ENCODE peak calls at places on chromosomes 2 and 18, in six cellular contexts. G, T, Q, U, Z and M are unnamed samples.

GRCh38 chr2:104656496-104657310 is 197.2 kb upstream of the POU3F3 start:
- DNase-seq in T (no peak), Q (no peak), G (no peak), U (no peak), Z (no peak), M (no peak)

GRCh38 chr18:50602466-50602865 is 42.6 kb downstream of the MAPK4 start:
- DNase-seq in T (no peak), G (no peak), Z (no peak), Q (no peak), U (no peak), M (no peak)

GRCh38 chr2:25367296-25367695 is 25.6 kb upstream of the DNMT3A start:
- DNase-seq in Z (no peak), U (no peak), G (no peak), T (no peak), Q (no peak), M (no peak)

GRCh38 chr18:8898990-8899389 is 193.6 kb downstream of the MTCL1 start:
- DNase-seq in Q (no peak), U (no peak), Z (no peak), T (no peak), G (no peak), M (no peak)

GRCh38 chr2:24707141-24707540 is 86.0 kb downstream of the PTRHD1 start:
- DNase-seq in G (no peak), U (no peak), T (no peak), Q (no peak), Z (no peak), M (no peak)

GRCh38 chr2:162053808-162054155 is 20.2 kb downstream of the DPP4 start:
- DNase-seq in G (no peak), U (no peak), Z (no peak), Q (no peak), T (no peak), M (no peak)

GRCh38 chr2:85998071-85998991 is 107.4 kb downstream of the POLR1A start:
- DNase-seq in Z (peak; percentile 56), Q (no peak), G (no peak), U (peak; percentile 63), T (no peak), M (peak; percentile 36)

GRCh38 chr2:111884592-111884964 is 585 bp upstream of the ANAPC1 start:
- DNase-seq in T (no peak), G (no peak), Z (no peak), Q (no peak), U (no peak), M (no peak)

GRCh38 chr2:231611273-231612198 is 18.9 kb downstream of the TEX44 start:
- DNase-seq in U (no peak), Z (peak; percentile 84), G (peak; percentile 89), T (no peak), Q (no peak), M (peak; percentile 95)

GRCh38 chr18:24518596-24518995 is 58.2 kb downstream of the HRH4 start:
- DNase-seq in U (no peak), G (no peak), T (no peak), Q (no peak), Z (no peak), M (no peak)

GRCh38 chr2:166239548-166239947 is 111.7 kb upstream of the SCN1A start:
- DNase-seq in Z (peak; percentile 96), U (no peak), G (no peak), Q (no peak), T (no peak), M (peak; percentile 92)

GRCh38 chr18:79529296-79529695 is 133.6 kb downstream of the NFATC1 start:
- DNase-seq in Q (peak; percentile 14), T (no peak), U (no peak), G (peak; percentile 11), Z (no peak), M (no peak)

GRCh38 chr2:128420776-128421175 is 102.1 kb upstream of the HS6ST1 start:
- DNase-seq in T (no peak), Q (no peak), Z (no peak), G (peak; percentile 16), U (peak; percentile 7), M (no peak)

GRCh38 chr2:211114826-211115450 is 558.5 kb downstream of the CPS1 start:
- DNase-seq in Q (no peak), G (no peak), T (no peak), U (no peak), Z (no peak), M (no peak)

DNA sequence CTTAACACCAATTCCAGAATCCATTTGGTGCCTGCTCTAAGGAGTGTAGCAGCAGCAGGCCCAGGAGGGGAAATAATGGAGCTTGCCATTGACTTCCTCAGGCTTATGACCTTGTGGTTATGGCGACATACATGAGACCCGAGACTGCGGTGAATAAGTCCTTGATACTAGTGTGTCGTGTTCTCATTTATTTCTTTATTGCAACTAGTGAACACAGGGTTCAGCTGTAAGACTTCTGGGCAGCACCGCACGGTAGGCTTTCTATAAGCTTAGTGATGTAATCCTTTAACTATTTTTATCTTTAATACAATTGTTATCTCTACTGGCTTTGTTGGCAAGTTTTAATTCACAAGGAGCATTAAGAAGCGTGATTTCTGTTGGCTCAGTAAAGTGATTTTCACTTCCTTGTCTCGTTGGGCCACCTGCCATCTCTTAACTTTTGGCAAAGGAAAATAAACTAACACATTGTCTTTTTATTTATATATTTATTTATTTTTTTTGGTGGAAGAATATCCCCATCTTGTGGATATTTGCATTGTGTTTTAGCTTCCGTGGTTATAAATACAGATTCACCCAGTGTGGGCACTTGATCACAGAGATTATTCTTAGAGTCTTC is 139.8 kb downstream of the LTBP1 start:
- DNase-seq in U (no peak), T (no peak), Q (no peak), G (no peak), Z (peak; percentile 67), M (no peak)
- TF ChIP-seq CTCF in U (peak; percentile 38), T (no peak), Q (peak; percentile 20), G (no peak), Z (peak; percentile 16), M (peak; percentile 44)

DNA sequence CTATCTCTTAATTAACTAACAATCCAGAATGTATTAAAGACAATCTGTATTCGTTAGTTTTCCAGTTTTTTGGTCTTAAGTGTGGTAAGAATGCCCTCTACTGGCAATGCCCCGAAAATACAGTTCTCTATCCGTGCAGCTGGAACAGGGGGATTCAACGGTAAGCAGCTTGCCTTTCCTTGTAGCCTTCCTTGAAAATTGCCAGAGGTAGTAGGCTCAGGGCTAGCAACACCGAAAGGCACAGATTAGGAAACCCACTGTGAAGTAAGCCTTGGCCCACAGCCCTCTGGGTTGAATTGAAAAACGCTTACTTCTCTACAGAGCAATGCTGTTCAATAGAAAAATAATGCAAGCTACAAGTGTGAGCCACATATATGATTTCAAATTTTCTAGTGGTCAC is 17.1 kb upstream of the VPS4B start:
- DNase-seq in U (no peak), T (peak; percentile 66), Z (peak; percentile 70), G (peak; percentile 50), Q (no peak), M (peak; percentile 44)
- TF ChIP-seq CTCF in U (peak; percentile 81), T (peak; percentile 89), Z (peak; percentile 85), G (peak; percentile 92), Q (peak; percentile 83), M (peak; percentile 86)

GRCh38 chr2:172998547-172998946 is 77.1 kb upstream of the MAP3K20 start:
- DNase-seq in Q (no peak), Z (no peak), T (no peak), U (no peak), G (no peak), M (no peak)

GRCh38 chr2:172997031-172997430 is 78.6 kb upstream of the MAP3K20 start:
- DNase-seq in Q (no peak), G (no peak), U (no peak), T (no peak), Z (peak; percentile 25), M (no peak)

GRCh38 chr2:172993924-172994717 is 81.5 kb upstream of the MAP3K20 start:
- DNase-seq in T (no peak), U (no peak), Q (no peak), G (no peak), Z (peak; percentile 9), M (no peak)

GRCh38 chr2:172996387-172996961 is 79.2 kb upstream of the MAP3K20 start:
- DNase-seq in T (no peak), Z (peak; percentile 57), Q (no peak), U (no peak), G (no peak), M (peak; percentile 34)

GRCh38 chr2:172995323-172996244 is 80.1 kb upstream of the MAP3K20 start:
- DNase-seq in G (no peak), U (no peak), T (no peak), Q (no peak), Z (peak; percentile 91), M (peak; percentile 89)
- TF ChIP-seq CTCF in G (peak; percentile 37), U (no peak), T (no peak), Q (no peak), Z (peak; percentile 33), M (peak; percentile 66)

GRCh38 chr2:205719864-205720263 is 37.6 kb downstream of the NRP2 start:
- DNase-seq in G (no peak), T (no peak), U (no peak), Q (no peak), Z (no peak), M (no peak)

GRCh38 chr2:205720451-205720902 is 38.2 kb downstream of the NRP2 start:
- DNase-seq in T (no peak), Q (no peak), U (no peak), Z (no peak), G (no peak), M (no peak)

GRCh38 chr2:205722538-205722878 is 40.2 kb downstream of the NRP2 start:
- DNase-seq in Q (no peak), Z (no peak), U (no peak), G (no peak), T (no peak), M (no peak)

GRCh38 chr2:205723174-205723573 is 40.9 kb downstream of the NRP2 start:
- DNase-seq in U (no peak), Z (peak; percentile 37), T (no peak), Q (no peak), G (no peak), M (no peak)

GRCh38 chr2:205721057-205721767 is 38.9 kb downstream of the NRP2 start:
- DNase-seq in Q (no peak), U (no peak), Z (no peak), T (no peak), G (no peak), M (no peak)
- TF ChIP-seq CTCF in Q (peak; percentile 12), U (no peak), Z (peak; percentile 33), T (no peak), G (no peak), M (peak; percentile 57)

GRCh38 chr2:32683520-32684086 is 55.8 kb downstream of the TTC27 start:
- DNase-seq in T (no peak), Q (no peak), G (no peak), Z (peak; percentile 11), U (no peak), M (no peak)

GRCh38 chr2:32680937-32681336 is 53.1 kb downstream of the TTC27 start:
- DNase-seq in Z (peak; percentile 56), U (no peak), G (no peak), T (no peak), Q (no peak), M (no peak)

DNA sequence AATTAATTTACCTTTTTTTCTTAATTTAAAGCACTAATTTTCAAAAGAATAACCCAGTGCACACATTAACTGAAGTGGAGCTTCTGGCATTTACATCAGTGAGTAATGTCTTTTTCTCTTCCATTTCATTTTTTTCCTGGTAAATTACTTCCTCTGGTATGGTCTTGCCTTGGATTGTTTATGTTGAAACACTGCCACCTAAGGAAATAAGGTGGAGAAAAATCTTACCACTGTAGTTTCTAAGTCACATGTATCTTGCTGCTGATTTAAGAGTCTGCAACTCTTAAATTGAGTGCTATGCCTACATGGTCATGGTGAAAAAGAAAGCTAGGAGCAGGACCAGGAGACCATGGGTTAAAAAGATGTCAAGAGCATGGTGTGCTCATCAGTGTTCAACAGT is 51.0 kb downstream of the TTC27 start:
- DNase-seq in T (no peak), U (no peak), G (no peak), Z (peak; percentile 73), Q (no peak), M (peak; percentile 53)
- TF ChIP-seq CTCF in T (no peak), U (no peak), G (no peak), Z (peak; percentile 7), Q (no peak), M (peak; percentile 31)